ENCODE peak calls at places on chromosomes 11 and 22, in six cellular contexts. One of them, this sample, is unnamed.

GRCh38 chr11:68457214-68457897 is 3.2 kb upstream of the PPP6R3 start:
- DNase-seq in CD8-positive, alpha-beta memory T cell: no peak
- DNase-seq in PC-9: no peak
- DNase-seq in kidney: peak; percentile 56
- DNase-seq in colonic mucosa: no peak
- DNase-seq in mucosa of descending colon: no peak
- DNase-seq in this sample: no peak

GRCh38 chr11:95606824-95607223 is 182.8 kb downstream of the FAM76B start:
- DNase-seq in PC-9: no peak
- DNase-seq in CD8-positive, alpha-beta memory T cell: no peak
- DNase-seq in kidney: no peak
- DNase-seq in colonic mucosa: no peak
- DNase-seq in mucosa of descending colon: no peak
- DNase-seq in this sample: no peak

GRCh38 chr11:120339394-120339890 is 3.2 kb downstream of the ARHGEF12 start:
- DNase-seq in colonic mucosa: peak; percentile 69
- DNase-seq in mucosa of descending colon: peak; percentile 54
- DNase-seq in CD8-positive, alpha-beta memory T cell: no peak
- DNase-seq in kidney: no peak
- DNase-seq in PC-9: peak; percentile 41
- DNase-seq in this sample: peak; percentile 43

GRCh38 chr22:49602481-49602880 is 225.2 kb downstream of the BRD1 start:
- DNase-seq in PC-9: no peak
- DNase-seq in kidney: no peak
- DNase-seq in CD8-positive, alpha-beta memory T cell: no peak
- DNase-seq in colonic mucosa: no peak
- DNase-seq in mucosa of descending colon: no peak
- DNase-seq in this sample: no peak

GRCh38 chr11:102411142-102411541 is 41.4 kb downstream of the TMEM123 start:
- DNase-seq in CD8-positive, alpha-beta memory T cell: no peak
- DNase-seq in colonic mucosa: no peak
- DNase-seq in kidney: no peak
- DNase-seq in PC-9: no peak
- DNase-seq in mucosa of descending colon: no peak
- DNase-seq in this sample: no peak

GRCh38 chr11:70536051-70536877 is 137.9 kb downstream of the CTTN start:
- DNase-seq in PC-9: no peak
- DNase-seq in CD8-positive, alpha-beta memory T cell: peak; percentile 30
- DNase-seq in kidney: peak; percentile 64
- DNase-seq in colonic mucosa: peak; percentile 71
- DNase-seq in mucosa of descending colon: peak; percentile 81
- DNase-seq in this sample: no peak

GRCh38 chr11:57515332-57516060 is at the start of gene SLC43A1:
- DNase-seq in mucosa of descending colon: peak; percentile 63
- DNase-seq in PC-9: peak; percentile 42
- DNase-seq in CD8-positive, alpha-beta memory T cell: no peak
- DNase-seq in kidney: peak; percentile 88
- DNase-seq in colonic mucosa: peak; percentile 72
- DNase-seq in this sample: peak; percentile 81

GRCh38 chr11:11587122-11587521 is 34.7 kb downstream of the GALNT18 start:
- DNase-seq in PC-9: no peak
- DNase-seq in kidney: no peak
- DNase-seq in mucosa of descending colon: no peak
- DNase-seq in colonic mucosa: no peak
- DNase-seq in CD8-positive, alpha-beta memory T cell: no peak
- DNase-seq in this sample: no peak

GRCh38 chr11:46800177-46800576 is 45.9 kb downstream of the CKAP5 start:
- DNase-seq in mucosa of descending colon: no peak
- DNase-seq in CD8-positive, alpha-beta memory T cell: no peak
- DNase-seq in PC-9: no peak
- DNase-seq in kidney: no peak
- DNase-seq in colonic mucosa: no peak
- DNase-seq in this sample: no peak

GRCh38 chr11:35103366-35104194 is 35.4 kb upstream of the CD44 start:
- DNase-seq in colonic mucosa: no peak
- DNase-seq in mucosa of descending colon: no peak
- DNase-seq in kidney: no peak
- DNase-seq in CD8-positive, alpha-beta memory T cell: no peak
- DNase-seq in PC-9: no peak
- DNase-seq in this sample: no peak

GRCh38 chr22:45268958-45269844 is 15.5 kb upstream of the UPK3A start:
- DNase-seq in PC-9: no peak
- DNase-seq in colonic mucosa: peak; percentile 87
- DNase-seq in kidney: peak; percentile 93
- DNase-seq in mucosa of descending colon: peak; percentile 93
- DNase-seq in CD8-positive, alpha-beta memory T cell: peak; percentile 93
- DNase-seq in this sample: peak; percentile 88

GRCh38 chr11:78179459-78180071 is 8.9 kb downstream of the KCTD21 start:
- DNase-seq in colonic mucosa: no peak
- DNase-seq in PC-9: peak; percentile 86
- DNase-seq in CD8-positive, alpha-beta memory T cell: peak; percentile 35
- DNase-seq in mucosa of descending colon: no peak
- DNase-seq in kidney: no peak
- DNase-seq in this sample: no peak

GRCh38 chr22:26893034-26893710 is 235.8 kb downstream of the MIAT start:
- DNase-seq in colonic mucosa: no peak
- DNase-seq in mucosa of descending colon: no peak
- DNase-seq in PC-9: no peak
- DNase-seq in kidney: no peak
- DNase-seq in CD8-positive, alpha-beta memory T cell: no peak
- DNase-seq in this sample: no peak

GRCh38 chr11:662689-663274 is 25.7 kb downstream of the DRD4 start:
- DNase-seq in colonic mucosa: peak; percentile 73
- DNase-seq in CD8-positive, alpha-beta memory T cell: no peak
- DNase-seq in kidney: peak; percentile 86
- DNase-seq in PC-9: no peak
- DNase-seq in mucosa of descending colon: peak; percentile 86
- DNase-seq in this sample: peak; percentile 17

GRCh38 chr22:27420817-27421361 is 380.7 kb downstream of the MN1 start:
- DNase-seq in CD8-positive, alpha-beta memory T cell: no peak
- DNase-seq in mucosa of descending colon: peak; percentile 52
- DNase-seq in kidney: peak; percentile 87
- DNase-seq in colonic mucosa: peak; percentile 52
- DNase-seq in PC-9: no peak
- DNase-seq in this sample: no peak

GRCh38 chr11:66970808-66971442 is 4.2 kb upstream of the C11orf86 start:
- DNase-seq in mucosa of descending colon: no peak
- DNase-seq in CD8-positive, alpha-beta memory T cell: no peak
- DNase-seq in PC-9: peak; percentile 99
- DNase-seq in kidney: no peak
- DNase-seq in colonic mucosa: no peak
- DNase-seq in this sample: no peak

GRCh38 chr22:36753120-36753802 is 22.7 kb downstream of the IFT27 start:
- DNase-seq in mucosa of descending colon: no peak
- DNase-seq in PC-9: peak; percentile 74
- DNase-seq in CD8-positive, alpha-beta memory T cell: no peak
- DNase-seq in colonic mucosa: peak; percentile 27
- DNase-seq in kidney: peak; percentile 4
- DNase-seq in this sample: no peak

GRCh38 chr11:128627666-128628342 is 40.4 kb upstream of the ETS1 start:
- DNase-seq in PC-9: no peak
- DNase-seq in mucosa of descending colon: no peak
- DNase-seq in colonic mucosa: no peak
- DNase-seq in CD8-positive, alpha-beta memory T cell: peak; percentile 59
- DNase-seq in kidney: no peak
- DNase-seq in this sample: no peak

GRCh38 chr11:118914178-118914918 is 11.4 kb downstream of the BCL9L start:
- DNase-seq in kidney: peak; percentile 86
- DNase-seq in PC-9: peak; percentile 75
- DNase-seq in colonic mucosa: peak; percentile 72
- DNase-seq in mucosa of descending colon: peak; percentile 46
- DNase-seq in CD8-positive, alpha-beta memory T cell: peak; percentile 93
- DNase-seq in this sample: no peak

GRCh38 chr11:118912742-118913410 is 12.8 kb downstream of the BCL9L start:
- DNase-seq in PC-9: peak; percentile 81
- DNase-seq in kidney: peak; percentile 75
- DNase-seq in colonic mucosa: peak; percentile 66
- DNase-seq in mucosa of descending colon: peak; percentile 50
- DNase-seq in CD8-positive, alpha-beta memory T cell: no peak
- DNase-seq in this sample: no peak

GRCh38 chr11:118911880-118912741 is 13.6 kb downstream of the BCL9L start:
- DNase-seq in colonic mucosa: peak; percentile 90
- DNase-seq in CD8-positive, alpha-beta memory T cell: peak; percentile 83
- DNase-seq in kidney: peak; percentile 95
- DNase-seq in PC-9: peak; percentile 100
- DNase-seq in mucosa of descending colon: peak; percentile 68
- DNase-seq in this sample: peak; percentile 38

GRCh38 chr11:118915396-118915795 is 10.3 kb downstream of the BCL9L start:
- DNase-seq in CD8-positive, alpha-beta memory T cell: no peak
- DNase-seq in colonic mucosa: no peak
- DNase-seq in mucosa of descending colon: no peak
- DNase-seq in kidney: peak; percentile 63
- DNase-seq in PC-9: no peak
- DNase-seq in this sample: no peak

DNA sequence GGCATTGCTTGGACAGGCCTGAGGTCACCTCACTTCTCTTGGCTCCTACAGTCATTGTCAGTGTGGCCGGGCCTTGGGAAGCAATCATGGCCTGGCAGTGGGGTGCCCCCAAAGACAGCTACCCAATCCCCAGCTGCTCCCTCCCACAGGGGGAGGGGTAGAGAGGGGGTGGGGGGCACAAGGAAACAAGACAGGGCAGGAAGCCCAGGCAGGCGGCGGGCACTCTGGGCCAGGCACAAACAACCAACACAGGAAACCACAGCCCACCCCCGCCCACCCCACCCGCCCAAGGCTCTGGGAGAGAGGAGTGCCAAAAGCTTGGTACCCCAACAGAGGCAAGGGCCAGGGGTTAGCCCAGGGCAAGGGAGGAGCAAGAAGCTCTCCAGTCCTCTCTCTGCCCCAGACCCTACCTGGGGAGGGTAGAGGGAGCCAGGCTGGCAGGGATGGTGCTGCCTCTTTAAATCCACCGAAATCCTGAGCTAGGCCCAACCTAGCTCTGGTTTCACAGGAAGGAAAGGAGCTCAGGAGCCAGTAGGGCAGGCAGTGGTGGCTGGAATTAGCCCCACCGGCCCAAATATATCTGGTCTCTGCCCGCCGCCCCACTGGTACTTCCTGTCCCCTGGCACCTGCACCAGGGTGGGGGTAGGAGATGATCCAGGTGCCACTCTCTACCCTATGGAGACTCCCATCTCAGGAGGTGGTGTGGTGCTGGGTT is 12.2 kb downstream of the BCL9L start:
- DNase-seq in colonic mucosa: no peak
- DNase-seq in PC-9: peak; percentile 60
- DNase-seq in CD8-positive, alpha-beta memory T cell: peak; percentile 78
- DNase-seq in mucosa of descending colon: peak; percentile 38
- DNase-seq in kidney: peak; percentile 77
- DNase-seq in this sample: no peak
- H3K4me1 ChIP-seq in colonic mucosa: peaks cover 71% of the 10 kb centered on the region
- H3K4me1 ChIP-seq in PC-9: peaks cover 89% of the 10 kb centered on the region
- H3K4me1 ChIP-seq in CD8-positive, alpha-beta memory T cell: peaks cover 93% of the 10 kb centered on the region
- H3K4me1 ChIP-seq in mucosa of descending colon: peaks cover 91% of the 10 kb centered on the region
- H3K4me1 ChIP-seq in kidney: peaks cover 80% of the 10 kb centered on the region
- H3K4me1 ChIP-seq in this sample: peaks cover 39% of the 10 kb centered on the region

GRCh38 chr11:2641623-2642022 is 58.2 kb downstream of the KCNQ1OT1 start:
- DNase-seq in PC-9: no peak
- DNase-seq in CD8-positive, alpha-beta memory T cell: no peak
- DNase-seq in colonic mucosa: no peak
- DNase-seq in kidney: no peak
- DNase-seq in mucosa of descending colon: no peak
- DNase-seq in this sample: no peak
- H3K9me3 ChIP-seq in PC-9: peaks cover 40% of the 10 kb centered on the region
- H3K9me3 ChIP-seq in CD8-positive, alpha-beta memory T cell: peaks cover 16% of the 10 kb centered on the region
- H3K9me3 ChIP-seq in colonic mucosa: no peaks in the 10 kb centered on the region
- H3K9me3 ChIP-seq in kidney: peaks cover 70% of the 10 kb centered on the region
- H3K9me3 ChIP-seq in mucosa of descending colon: peaks cover 67% of the 10 kb centered on the region
- H3K9me3 ChIP-seq in this sample: no peaks in the 10 kb centered on the region

DNA sequence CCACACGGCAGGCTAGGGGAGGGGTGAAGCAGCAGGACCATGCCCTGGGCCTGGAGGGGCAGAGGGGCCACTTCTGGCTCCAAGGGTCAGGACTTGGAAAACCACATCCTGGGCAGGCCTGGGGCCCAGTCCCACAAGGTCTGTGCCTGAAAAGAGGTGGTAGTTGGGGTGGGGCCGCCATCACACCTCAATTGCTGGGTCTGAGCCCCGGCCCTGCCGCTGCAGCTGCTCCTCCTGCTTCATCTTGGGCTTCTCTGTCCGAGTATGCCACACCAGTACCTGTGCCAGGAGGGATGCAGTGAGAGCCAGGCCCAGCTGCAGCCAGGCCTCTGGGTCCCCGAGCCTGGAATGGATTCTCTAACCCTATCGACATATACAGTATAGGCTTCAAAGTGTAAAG is 2.5 kb downstream of the ROM1 start:
- DNase-seq in kidney: no peak
- DNase-seq in colonic mucosa: no peak
- DNase-seq in mucosa of descending colon: no peak
- DNase-seq in PC-9: no peak
- DNase-seq in CD8-positive, alpha-beta memory T cell: no peak
- DNase-seq in this sample: no peak
- H3K36me3 ChIP-seq in kidney: no peaks in the 10 kb centered on the region
- H3K36me3 ChIP-seq in colonic mucosa: no peaks in the 10 kb centered on the region
- H3K36me3 ChIP-seq in mucosa of descending colon: no peaks in the 10 kb centered on the region
- H3K36me3 ChIP-seq in PC-9: no peaks in the 10 kb centered on the region
- H3K36me3 ChIP-seq in CD8-positive, alpha-beta memory T cell: peaks cover 3% of the 10 kb centered on the region
- H3K36me3 ChIP-seq in this sample: peaks cover 16% of the 10 kb centered on the region

DNA sequence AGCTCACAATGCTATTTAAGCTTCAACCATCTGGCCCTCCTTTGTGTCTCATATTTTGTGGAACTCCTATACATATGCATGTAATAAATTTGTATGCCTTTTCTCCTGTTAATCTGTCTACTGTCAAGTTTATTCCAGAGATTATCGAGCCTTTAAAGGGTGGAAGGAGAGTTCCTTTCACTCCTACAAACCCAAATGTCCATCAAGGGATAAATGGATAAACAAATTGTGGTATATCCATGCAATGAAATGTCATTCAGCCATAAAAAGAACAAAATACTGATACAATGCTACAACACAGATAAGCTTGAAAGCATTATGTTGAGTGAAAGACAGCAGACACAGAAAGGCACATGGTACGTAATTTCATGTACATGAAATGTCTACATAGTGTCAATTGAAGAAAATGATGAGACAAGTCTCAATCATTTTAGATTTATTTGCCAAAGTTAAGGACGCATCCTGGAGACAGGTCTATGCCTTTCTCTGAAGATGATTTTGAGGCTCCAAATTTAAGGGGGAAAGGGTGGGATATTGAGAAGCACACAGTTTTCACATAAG is 17.7 kb upstream of the FEZ1 start:
- DNase-seq in CD8-positive, alpha-beta memory T cell: no peak
- DNase-seq in mucosa of descending colon: no peak
- DNase-seq in PC-9: no peak
- DNase-seq in kidney: no peak
- DNase-seq in colonic mucosa: no peak
- DNase-seq in this sample: no peak
- H3K4me1 ChIP-seq in CD8-positive, alpha-beta memory T cell: peaks cover 32% of the 10 kb centered on the region
- H3K4me1 ChIP-seq in mucosa of descending colon: peaks cover 3% of the 10 kb centered on the region
- H3K4me1 ChIP-seq in PC-9: peaks cover 3% of the 10 kb centered on the region
- H3K4me1 ChIP-seq in kidney: no peaks in the 10 kb centered on the region
- H3K4me1 ChIP-seq in colonic mucosa: peaks cover 4% of the 10 kb centered on the region
- H3K4me1 ChIP-seq in this sample: peaks cover 49% of the 10 kb centered on the region

This sample was measured in HAP-1.